ENCODE peak calls at places on chromosomes 2 and 18, in ten cellular contexts. T, B, P, A, J, Y, Z, H, E and F are unnamed samples.

GRCh38 chr18:10332452-10332851 is 122.0 kb upstream of the APCDD1 start:
- DNase-seq in T (no peak), B (no peak), P (no peak), A (no peak), J (no peak), Y (no peak), Z (no peak), H (no peak), E (no peak), F (no peak)

GRCh38 chr2:148244593-148245292 is 223.9 kb downstream of the MBD5 start:
- DNase-seq in T (peak), B (no peak), P (no peak), A (no peak), J (no peak), Y (peak), Z (no peak), H (peak), E (peak), F (no peak)

GRCh38 chr2:232652505-232652851 is 19.1 kb downstream of the EFHD1 start:
- DNase-seq in T (no peak), B (no peak), P (no peak), A (no peak), J (no peak), Y (peak), Z (peak), H (no peak), E (no peak), F (no peak)

GRCh38 chr2:233209978-233210680 is 41.3 kb upstream of the ATG16L1 start:
- DNase-seq in T (no peak), B (no peak), P (no peak), A (no peak), J (no peak), Y (no peak), Z (no peak), H (no peak), E (no peak), F (no peak)

GRCh38 chr18:9803698-9804516 is 81.9 kb upstream of the TXNDC2 start:
- DNase-seq in T (no peak), B (no peak), P (no peak), A (no peak), J (no peak), Y (no peak), Z (no peak), H (no peak), E (no peak), F (no peak)

GRCh38 chr2:76613330-76613729 is 902.6 kb upstream of the GCFC2 start:
- DNase-seq in T (no peak), B (no peak), P (no peak), A (no peak), J (no peak), Y (no peak), Z (no peak), H (no peak), E (no peak), F (no peak)

GRCh38 chr2:112204411-112204810 is 50.4 kb downstream of the ZC3H8 start:
- DNase-seq in T (peak), B (no peak), P (no peak), A (no peak), J (no peak), Y (no peak), Z (peak), H (no peak), E (peak), F (no peak)

GRCh38 chr2:127771756-127772155 is 39.2 kb downstream of the WDR33 start:
- DNase-seq in T (peak), B (no peak), P (no peak), A (no peak), J (no peak), Y (peak), Z (no peak), H (no peak), E (no peak), F (no peak)

GRCh38 chr18:79819064-79819725 is 21.5 kb downstream of the KCNG2 start:
- DNase-seq in T (no peak), B (no peak), P (peak), A (no peak), J (no peak), Y (no peak), Z (no peak), H (no peak), E (no peak), F (no peak)

GRCh38 chr2:36824281-36824680 is 127.8 kb downstream of the VIT start:
- DNase-seq in T (no peak), B (no peak), P (no peak), A (no peak), J (no peak), Y (no peak), Z (no peak), H (no peak), E (no peak), F (no peak)

GRCh38 chr2:191351921-191352320 is 106.7 kb downstream of the MYO1B start:
- DNase-seq in T (no peak), B (no peak), P (no peak), A (no peak), J (no peak), Y (peak), Z (peak), H (no peak), E (no peak), F (no peak)

GRCh38 chr2:43539991-43540860 is 55.6 kb downstream of the THADA start:
- DNase-seq in T (peak), B (no peak), P (peak), A (no peak), J (no peak), Y (peak), Z (no peak), H (peak), E (no peak), F (no peak)

GRCh38 chr2:99881901-99882591 is 260.3 kb downstream of the AFF3 start:
- DNase-seq in T (peak), B (no peak), P (no peak), A (peak), J (no peak), Y (peak), Z (no peak), H (peak), E (no peak), F (peak)

GRCh38 chr2:224333631-224334030 is 68.3 kb downstream of the FAM124B start:
- DNase-seq in T (no peak), B (no peak), P (no peak), A (no peak), J (no peak), Y (no peak), Z (no peak), H (peak), E (no peak), F (no peak)

GRCh38 chr2:6960659-6961058 is 43.4 kb downstream of the RNF144A start:
- DNase-seq in T (no peak), B (no peak), P (no peak), A (no peak), J (no peak), Y (no peak), Z (no peak), H (no peak), E (no peak), F (no peak)

GRCh38 chr2:40550085-40550484 is 98.2 kb upstream of the SLC8A1 start:
- DNase-seq in T (no peak), B (no peak), P (no peak), A (no peak), J (no peak), Y (no peak), Z (no peak), H (no peak), E (no peak), F (peak)

GRCh38 chr2:9262671-9263171 is 56.1 kb downstream of the ASAP2 start:
- DNase-seq in T (no peak), B (no peak), P (no peak), A (no peak), J (no peak), Y (no peak), Z (no peak), H (no peak), E (no peak), F (no peak)

GRCh38 chr2:145854039-145854755 is 1334.3 kb upstream of the ZEB2 start:
- DNase-seq in T (no peak), B (no peak), P (no peak), A (no peak), J (no peak), Y (no peak), Z (no peak), H (no peak), E (no peak), F (no peak)